ENCODE peak calls at places on chromosomes 11 and 22, in eight cellular contexts. U is mucosa of gallbladder; B is NCI-H510A treated with DMSO at 0.1 percent for 48 hours; P is NCI-H1105; K is GM12865; X is stimulated activated CD4-positive, alpha-beta T cell treated with anti-CD3 and anti-CD28 coated beads, Interleukin-12 subunit alpha, Interleukin-12 subunit beta, amount 100 ng/mL, for 24 hours; R is AG09309; H is hypothalamus. C is an unnamed sample.

GRCh38 chr22:46055176-46055850 is 78.4 kb upstream of the WNT7B start:
- DNase-seq in P (no peak), X (no peak), B (no peak), K (no peak), U (no peak), R (no peak), H (no peak), C (no peak)

GRCh38 chr11:121478895-121479281 is 26.1 kb upstream of the SORL1-AS1 start:
- DNase-seq in R (no peak), B (no peak), P (no peak), H (no peak), X (no peak), U (no peak), K (no peak), C (no peak)

GRCh38 chr22:42612336-42612735 is 2.3 kb downstream of the POLDIP3 start:
- DNase-seq in P (no peak), B (no peak), K (no peak), U (no peak), H (no peak), X (no peak), R (no peak), C (no peak)

GRCh38 chr11:124511739-124512138 is 31.7 kb downstream of the OR8B12 start:
- DNase-seq in R (no peak), P (no peak), U (no peak), X (no peak), B (no peak), H (no peak), K (no peak), C (no peak)

GRCh38 chr11:15816996-15817395 is 539.4 kb downstream of the SOX6 start:
- DNase-seq in P (no peak), H (no peak), K (no peak), R (no peak), U (no peak), X (no peak), B (no peak), C (no peak)

GRCh38 chr11:60251485-60252207 is 8.7 kb upstream of the MS4A4E start:
- DNase-seq in X (no peak), B (no peak), H (no peak), U (no peak), R (no peak), K (peak; percentile 59), P (peak; percentile 26), C (no peak)

GRCh38 chr11:44235765-44236201 is 74.2 kb downstream of the ALX4 start:
- DNase-seq in U (no peak), X (no peak), R (no peak), P (no peak), B (no peak), H (no peak), K (no peak), C (no peak)

GRCh38 chr11:11876458-11876857 is 34.7 kb downstream of the USP47 start:
- DNase-seq in X (no peak), H (no peak), K (no peak), B (no peak), P (no peak), U (no peak), R (no peak), C (no peak)

GRCh38 chr22:25663654-25664053 is 78.3 kb upstream of the MYO18B start:
- DNase-seq in H (no peak), B (no peak), U (no peak), R (no peak), P (no peak), X (no peak), K (no peak), C (no peak)

GRCh38 chr22:23079240-23079768 is 9.0 kb downstream of the GNAZ start:
- DNase-seq in B (no peak), H (no peak), R (no peak), X (no peak), P (no peak), K (no peak), U (no peak), C (no peak)

GRCh38 chr11:41074318-41074717 is 385.1 kb downstream of the LRRC4C start:
- DNase-seq in R (no peak), H (no peak), B (no peak), K (no peak), X (no peak), U (no peak), P (no peak), C (no peak)

GRCh38 chr11:21771097-21771496 is 421.8 kb upstream of the ANO5 start:
- DNase-seq in X (no peak), H (no peak), R (no peak), U (no peak), B (peak; percentile 5), K (no peak), P (peak; percentile 40), C (no peak)

GRCh38 chr11:10350341-10350740 is 45.5 kb downstream of the ADM start:
- DNase-seq in H (no peak), X (no peak), K (no peak), P (no peak), B (no peak), U (no peak), R (no peak), C (no peak)

GRCh38 chr22:49866646-49867045 is 13.0 kb downstream of the ZBED4 start:
- DNase-seq in R (no peak), U (no peak), P (no peak), H (no peak), K (no peak), B (no peak), X (no peak), C (no peak)

C was measured in hippocampal formation.